ENCODE peak calls at places on chromosomes 16 and 17, in seven cellular contexts. X is H1, V is IMR-90, K is HCT116, D is K562, N is HepG2, S is GM12878. Q is an unnamed sample.

GRCh38 chr17:28466521-28467048 is 6.9 kb upstream of the SLC13A2 start:
- DNase-seq in X (no peak), V (no peak), K (no peak), D (peak; percentile 36), N (no peak), S (no peak), Q (no peak)

GRCh38 chr17:73338566-73339247 is 26.9 kb upstream of the CDC42EP4 start:
- DNase-seq in X (no peak), V (no peak), K (no peak), D (no peak), N (no peak), S (no peak), Q (no peak)

GRCh38 chr16:11094075-11094593 is 149.8 kb downstream of the CLEC16A start:
- DNase-seq in X (no peak), V (peak; percentile 86), K (peak; percentile 77), D (peak; percentile 80), N (no peak), S (peak; percentile 53), Q (no peak)

GRCh38 chr17:7403043-7403901 is 625 bp downstream of the TMEM256 start:
- DNase-seq in X (no peak), V (no peak), K (peak; percentile 62), D (peak; percentile 51), N (peak; percentile 79), S (no peak), Q (peak; percentile 95)

GRCh38 chr16:68339214-68339613 is 28.4 kb downstream of the PRMT7 start:
- DNase-seq in X (no peak), V (no peak), K (no peak), D (no peak), N (no peak), S (no peak), Q (no peak)

GRCh38 chr17:82242977-82243647 is 14.3 kb downstream of the SLC16A3 start:
- DNase-seq in X (no peak), V (peak; percentile 83), K (no peak), D (no peak), N (peak; percentile 84), S (no peak), Q (peak; percentile 53)

GRCh38 chr17:47192549-47192948 is 3.5 kb upstream of the CDC27 start:
- DNase-seq in X (no peak), V (no peak), K (no peak), D (no peak), N (no peak), S (peak; percentile 83), Q (no peak)

GRCh38 chr17:50213026-50214015 is 11.9 kb upstream of the COL1A1 start:
- DNase-seq in X (no peak), V (peak; percentile 51), K (no peak), D (peak; percentile 51), N (peak; percentile 73), S (peak; percentile 43), Q (no peak)

GRCh38 chr17:39092672-39093250 is 58.7 kb downstream of the PLXDC1 start:
- DNase-seq in X (no peak), V (no peak), K (no peak), D (no peak), N (no peak), S (no peak), Q (no peak)

GRCh38 chr16:77579283-77579985 is 142.9 kb upstream of the NUDT7 start:
- DNase-seq in X (no peak), V (peak; percentile 6), K (no peak), D (no peak), N (no peak), S (no peak), Q (peak; percentile 61)

GRCh38 chr17:80747469-80747868 is 202.8 kb downstream of the RPTOR start:
- DNase-seq in X (no peak), V (no peak), K (no peak), D (no peak), N (no peak), S (no peak), Q (no peak)

GRCh38 chr16:27229891-27230470 is 26.7 kb downstream of the KDM8 start:
- DNase-seq in X (no peak), V (no peak), K (no peak), D (no peak), N (no peak), S (no peak), Q (no peak)

GRCh38 chr17:17028878-17029535 is 13.2 kb upstream of the MPRIP start:
- DNase-seq in X (no peak), V (no peak), K (no peak), D (no peak), N (peak; percentile 63), S (no peak), Q (no peak)

GRCh38 chr16:54128629-54129230 is 157.9 kb downstream of the IRX3 start:
- DNase-seq in X (no peak), V (no peak), K (no peak), D (no peak), N (no peak), S (no peak), Q (no peak)

GRCh38 chr16:54409982-54410381 is 123.4 kb upstream of the IRX3 start:
- DNase-seq in X (no peak), V (no peak), K (no peak), D (no peak), N (no peak), S (no peak), Q (no peak)

GRCh38 chr17:50039058-50039457 is 16.9 kb upstream of the ITGA3 start:
- DNase-seq in X (no peak), V (no peak), K (no peak), D (no peak), N (no peak), S (no peak), Q (no peak)

GRCh38 chr16:7160093-7160492 is 172.6 kb upstream of the RBFOX1 start:
- DNase-seq in X (no peak), V (no peak), K (no peak), D (no peak), N (no peak), S (no peak), Q (no peak)

GRCh38 chr16:1258906-1259759 is 3.3 kb downstream of the TPSD1 start:
- DNase-seq in X (no peak), V (no peak), K (no peak), D (no peak), N (no peak), S (no peak), Q (no peak)

GRCh38 chr17:48352630-48353029 is 77.4 kb downstream of the SKAP1 start:
- DNase-seq in X (no peak), V (peak; percentile 20), K (no peak), D (no peak), N (no peak), S (no peak), Q (no peak)

GRCh38 chr16:78045865-78046581 is 23.7 kb downstream of the CLEC3A start:
- DNase-seq in X (peak; percentile 73), V (peak; percentile 54), K (no peak), D (peak; percentile 59), N (peak; percentile 59), S (no peak), Q (peak; percentile 36)

GRCh38 chr17:14744716-14745115 is 443.8 kb downstream of the HS3ST3B1 start:
- DNase-seq in X (no peak), V (peak; percentile 40), K (no peak), D (no peak), N (no peak), S (no peak), Q (no peak)

GRCh38 chr16:50530277-50531236 is 17.6 kb upstream of the NKD1 start:
- DNase-seq in X (no peak), V (no peak), K (no peak), D (no peak), N (peak; percentile 97), S (no peak), Q (no peak)

GRCh38 chr17:31558748-31559646 is 167.5 kb downstream of the RAB11FIP4 start:
- DNase-seq in X (no peak), V (peak; percentile 80), K (peak; percentile 42), D (peak; percentile 95), N (peak; percentile 59), S (no peak), Q (peak; percentile 82)

GRCh38 chr17:31559647-31560501 is 168.4 kb downstream of the RAB11FIP4 start:
- DNase-seq in X (no peak), V (no peak), K (no peak), D (no peak), N (no peak), S (no peak), Q (peak; percentile 22)

GRCh38 chr17:31562447-31562846 is 171.0 kb downstream of the RAB11FIP4 start:
- DNase-seq in X (no peak), V (no peak), K (no peak), D (no peak), N (no peak), S (no peak), Q (no peak)

GRCh38 chr17:31561469-31562412 is 170.3 kb downstream of the RAB11FIP4 start:
- DNase-seq in X (no peak), V (peak; percentile 49), K (no peak), D (no peak), N (no peak), S (no peak), Q (no peak)

GRCh38 chr17:31560836-31561235 is 169.4 kb downstream of the RAB11FIP4 start:
- DNase-seq in X (no peak), V (no peak), K (no peak), D (no peak), N (no peak), S (no peak), Q (no peak)
- TF ChIP-seq CEBPB in X (no peak), V (no peak), K (no peak), D (no peak), N (no peak), S (no peak), Q (no peak)

GRCh38 chr17:60391419-60392041 is 403 bp downstream of the USP32 start:
- DNase-seq in X (peak; percentile 17), V (no peak), K (no peak), D (no peak), N (no peak), S (no peak), Q (peak; percentile 85)
- TF ChIP-seq CEBPB in X (no peak), V (no peak), K (no peak), D (no peak), N (no peak), S (no peak), Q (no peak)

DNA sequence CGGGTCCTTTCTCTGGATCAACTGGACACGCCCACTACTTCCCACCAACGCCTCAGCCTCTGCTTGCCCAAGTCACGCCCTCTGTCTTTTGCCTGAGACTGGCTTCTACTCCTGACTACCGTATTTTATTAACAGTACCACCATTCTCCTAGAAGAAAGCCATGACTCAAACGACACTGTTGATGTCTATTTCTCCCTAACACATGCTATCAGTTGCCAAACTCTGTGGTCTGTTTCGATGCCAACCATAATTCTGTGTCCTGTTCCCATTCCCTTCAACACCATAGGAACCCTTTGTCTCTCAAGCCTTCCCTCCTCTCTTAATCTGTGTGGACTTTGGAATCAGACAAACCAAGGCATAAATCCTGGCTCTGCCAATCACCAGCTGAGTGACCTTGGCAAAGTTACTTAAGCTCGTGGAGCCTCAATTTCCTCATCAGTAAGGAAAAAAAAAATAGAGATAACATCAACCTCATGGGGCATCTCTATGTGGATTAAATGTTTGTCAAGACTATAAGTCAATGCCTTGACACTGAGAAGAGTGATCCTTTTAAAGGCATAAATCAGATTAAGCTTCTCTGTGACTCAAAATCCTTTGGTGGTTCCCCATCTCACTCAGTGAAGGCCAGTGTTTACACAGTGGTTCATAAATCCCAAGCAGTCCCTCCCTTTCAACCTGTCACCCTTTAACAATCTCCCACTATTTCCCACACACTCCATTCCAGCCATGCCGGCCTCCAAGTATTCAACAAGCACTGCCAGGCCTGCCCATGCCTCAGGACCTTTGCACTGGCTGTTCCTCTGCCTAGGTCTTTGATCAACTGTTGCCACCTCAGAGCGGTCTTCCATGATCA is 45.6 kb downstream of the ERN1 start:
- DNase-seq in X (no peak), V (peak; percentile 43), K (no peak), D (peak; percentile 61), N (peak; percentile 89), S (no peak), Q (peak; percentile 75)
- TF ChIP-seq CEBPB in X (no peak), V (peak; percentile 23), K (no peak), D (no peak), N (no peak), S (no peak), Q (peak; percentile 12)

GRCh38 chr16:19240494-19240893 is 45.0 kb upstream of the CLEC19A start:
- DNase-seq in X (no peak), V (no peak), K (no peak), D (no peak), N (no peak), S (no peak), Q (no peak)
- TF ChIP-seq CEBPB in X (no peak), V (no peak), K (no peak), D (no peak), N (no peak), S (no peak), Q (no peak)

Q was measured in A549.